ENCODE peak calls at places on chromosome 5, in four cellular contexts. A is bronchial epithelial cell, N is cardiac muscle cell, C is heart right ventricle. Q is an unnamed sample.

GRCh38 chr5:38104497-38105230 is 153.7 kb upstream of the EGFLAM start:
- DNase-seq in A (no peak), N (no peak), C (no peak), Q (no peak)

GRCh38 chr5:54007822-54008777 is 302.3 kb downstream of the ARL15 start:
- DNase-seq in A (peak), N (peak), C (no peak), Q (no peak)

GRCh38 chr5:54616031-54616430 is 98.5 kb downstream of the SNX18 start:
- DNase-seq in A (peak), N (peak), C (no peak), Q (peak)

GRCh38 chr5:131324311-131324710 is 60.5 kb downstream of the CDC42SE2 start:
- DNase-seq in A (no peak), N (peak), C (no peak), Q (no peak)

GRCh38 chr5:111680737-111681413 is 76.1 kb downstream of the NREP start:
- DNase-seq in A (peak), N (peak), C (peak), Q (peak)

GRCh38 chr5:173574983-173575382 is 41.5 kb downstream of the BOD1 start:
- DNase-seq in A (no peak), N (no peak), C (no peak), Q (no peak)

GRCh38 chr5:173794901-173795416 is 93.2 kb upstream of the CPEB4 start:
- DNase-seq in A (no peak), N (no peak), C (no peak), Q (no peak)

GRCh38 chr5:121967187-121967586 is 5.4 kb downstream of the SRFBP1 start:
- DNase-seq in A (peak), N (peak), C (no peak), Q (no peak)

GRCh38 chr5:2257326-2258244 is 374.9 kb upstream of the IRX4 start:
- DNase-seq in A (no peak), N (no peak), C (no peak), Q (peak)

GRCh38 chr5:90161399-90161798 is 248.2 kb downstream of the CETN3 start:
- DNase-seq in A (peak), N (peak), C (peak), Q (peak)

GRCh38 chr5:150601774-150602345 is 38.6 kb upstream of the SYNPO start:
- DNase-seq in A (no peak), N (no peak), C (no peak), Q (no peak)

GRCh38 chr5:90598300-90598699 is 39.7 kb downstream of the ADGRV1 start:
- DNase-seq in A (no peak), N (no peak), C (no peak), Q (no peak)

GRCh38 chr5:170573119-170573518 is 69.3 kb downstream of the KCNIP1 start:
- DNase-seq in A (no peak), N (no peak), C (no peak), Q (no peak)

GRCh38 chr5:166618555-166618954 is 1672.9 kb upstream of the WWC1 start:
- DNase-seq in A (no peak), N (no peak), C (no peak), Q (no peak)

GRCh38 chr5:179803651-179804598 is 2.7 kb downstream of the MGAT4B start:
- DNase-seq in A (no peak), N (no peak), C (no peak), Q (no peak)

GRCh38 chr5:113075019-113075418 is 98.4 kb downstream of the DCP2 start:
- DNase-seq in A (no peak), N (no peak), C (no peak), Q (no peak)

GRCh38 chr5:132459031-132459982 is 31.3 kb downstream of the IRF1 start:
- DNase-seq in A (no peak), N (peak), C (no peak), Q (peak)

GRCh38 chr5:103021310-103021709 is 98.6 kb downstream of the GIN1 start:
- DNase-seq in A (no peak), N (no peak), C (no peak), Q (no peak)

GRCh38 chr5:76245571-76245970 is 157.5 kb upstream of the IQGAP2 start:
- DNase-seq in A (no peak), N (no peak), C (no peak), Q (no peak)

GRCh38 chr5:95746194-95746593 is 15.1 kb downstream of the RHOBTB3 start:
- DNase-seq in A (no peak), N (no peak), C (no peak), Q (no peak)

DNA sequence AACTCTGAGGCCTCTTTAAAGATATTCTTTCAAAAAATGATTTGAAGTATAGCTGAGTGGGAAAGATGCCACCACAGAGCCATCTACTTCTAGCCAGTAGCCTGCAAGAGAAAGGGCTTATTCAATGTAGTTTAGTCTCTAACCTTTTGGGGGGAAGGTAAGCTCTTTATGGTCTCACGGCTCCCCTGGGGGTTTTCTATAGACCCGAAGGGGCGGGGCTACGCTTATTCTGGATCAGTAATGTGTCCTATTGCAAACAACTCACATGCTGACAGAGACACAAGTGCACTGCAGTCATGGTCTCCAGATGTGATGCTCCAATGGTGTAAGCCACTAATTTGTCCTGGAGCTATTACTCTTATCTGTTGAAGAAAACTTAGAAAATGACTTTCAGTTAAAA is 53.4 kb upstream of the RPS23 start:
- DNase-seq in A (no peak), N (no peak), C (no peak), Q (no peak)
- H3K4me3 ChIP-seq in A (no peak), N (no peak), C (no peak), Q (no peak)

GRCh38 chr5:79774855-79775237 is 85.2 kb downstream of the CMYA5 start:
- DNase-seq in A (no peak), N (no peak), C (no peak), Q (no peak)

GRCh38 chr5:79772651-79773050 is 83.0 kb downstream of the CMYA5 start:
- DNase-seq in A (no peak), N (no peak), C (no peak), Q (no peak)

GRCh38 chr5:79773612-79774011 is 84.0 kb downstream of the CMYA5 start:
- DNase-seq in A (no peak), N (no peak), C (no peak), Q (no peak)

GRCh38 chr5:79771387-79771786 is 81.8 kb downstream of the CMYA5 start:
- DNase-seq in A (no peak), N (no peak), C (no peak), Q (no peak)

DNA sequence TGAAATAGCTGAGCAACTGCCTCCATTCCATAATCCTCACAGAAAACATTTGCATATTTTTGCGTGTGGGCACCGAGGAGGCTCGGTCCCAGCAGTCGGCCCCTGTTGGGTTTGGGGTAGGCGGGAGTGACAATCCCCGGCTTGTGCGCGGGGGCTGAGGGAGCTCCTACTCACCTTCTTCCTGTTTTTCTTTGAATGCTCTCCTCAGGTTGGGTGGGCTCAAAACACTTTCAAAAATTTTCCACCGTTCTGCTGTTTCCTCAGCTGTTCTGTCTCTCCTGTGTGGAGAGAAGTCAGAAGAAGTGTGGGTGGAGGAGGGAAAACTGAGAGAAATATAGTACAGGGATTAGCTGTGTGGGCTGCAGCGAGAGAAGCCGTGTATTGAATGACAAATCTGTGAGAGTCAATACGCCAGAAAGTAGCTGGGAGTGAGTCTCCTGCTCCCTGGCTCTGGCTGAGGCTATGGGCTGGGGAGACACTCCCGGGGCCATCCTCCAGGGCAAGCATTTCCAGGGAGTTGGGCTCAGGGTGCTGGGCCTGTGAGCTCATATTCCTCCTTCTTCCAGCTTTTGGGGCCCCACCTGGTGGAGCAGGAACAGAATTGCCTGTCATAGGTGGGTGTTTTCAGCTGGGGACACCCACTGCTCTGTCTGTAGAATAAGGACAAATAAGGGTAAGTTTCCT is 84.7 kb downstream of the CMYA5 start:
- DNase-seq in A (peak), N (peak), C (no peak), Q (no peak)
- TF ChIP-seq CTCF in A (peak), N (peak), C (peak), Q (no peak)

DNA sequence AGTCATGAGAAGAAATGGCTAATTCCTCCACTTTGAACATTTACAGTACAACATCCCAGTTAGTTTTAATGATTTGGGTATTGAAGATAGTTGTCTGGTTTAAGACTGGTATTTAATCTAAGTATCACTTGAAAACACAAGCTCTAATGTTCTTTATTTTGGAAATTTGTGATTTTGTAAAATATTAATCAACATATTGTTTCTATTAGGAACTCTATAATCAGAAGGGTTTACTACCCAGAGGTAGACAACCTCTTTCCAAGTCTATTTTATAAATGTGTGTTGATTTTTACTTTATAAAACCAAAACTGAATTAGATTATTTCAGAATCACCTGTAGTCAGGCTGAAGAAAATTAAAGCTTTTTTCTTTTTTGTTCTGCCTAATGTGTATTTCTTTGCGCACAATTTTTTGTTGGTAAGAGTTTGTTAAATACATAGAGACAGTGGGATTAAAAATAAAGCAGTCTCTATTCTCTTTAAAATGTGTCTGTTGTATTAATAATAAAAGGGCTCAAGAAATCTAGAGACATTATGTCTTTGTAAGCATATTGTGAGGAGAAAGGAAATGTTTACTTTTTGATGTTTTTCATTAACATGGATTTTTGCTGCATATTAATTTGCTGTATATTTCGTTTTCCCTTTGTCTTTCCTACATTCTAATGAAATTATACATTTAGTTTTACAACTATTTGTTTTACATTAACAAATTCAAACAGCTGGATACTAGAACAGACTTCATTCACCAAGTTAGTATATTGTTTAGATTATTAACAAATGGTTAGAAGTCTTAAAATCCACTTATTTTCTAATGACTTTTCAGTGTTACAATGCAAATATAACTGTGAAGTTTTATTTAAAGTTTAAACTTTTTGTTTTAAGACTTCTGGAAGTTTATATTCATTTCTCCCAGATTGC is 3.8 kb upstream of the PURA start:
- DNase-seq in A (no peak), N (no peak), C (no peak), Q (no peak)
- H3K4me3 ChIP-seq in A (no peak), N (no peak), C (no peak), Q (no peak)

GRCh38 chr5:115417076-115417475 is 120.6 kb upstream of the CCDC112 start:
- DNase-seq in A (no peak), N (no peak), C (no peak), Q (no peak)

GRCh38 chr5:115414406-115415142 is 118.1 kb upstream of the CCDC112 start:
- DNase-seq in A (peak), N (peak), C (no peak), Q (peak)

GRCh38 chr5:115419794-115420585 is 123.5 kb upstream of the CCDC112 start:
- DNase-seq in A (peak), N (peak), C (no peak), Q (peak)

GRCh38 chr5:115418788-115419187 is 122.3 kb upstream of the CCDC112 start:
- DNase-seq in A (peak), N (no peak), C (no peak), Q (no peak)

DNA sequence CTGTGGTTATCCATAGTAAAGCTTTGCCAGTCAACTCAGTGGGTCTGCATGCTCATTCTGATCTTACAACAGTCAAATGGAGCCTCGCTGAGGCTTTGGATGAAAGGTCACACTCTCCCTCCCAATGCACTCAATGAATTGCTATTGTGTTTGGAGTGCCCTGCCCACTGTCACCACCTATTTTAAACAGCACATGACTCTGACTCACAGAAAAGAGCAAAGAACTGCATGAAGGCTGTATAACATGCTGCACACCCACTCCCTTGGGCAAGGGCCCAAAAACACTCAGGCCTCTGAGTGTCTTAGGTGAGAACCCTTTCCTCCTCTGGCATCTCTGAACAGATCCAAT is 118.7 kb upstream of the CCDC112 start:
- DNase-seq in A (peak), N (peak), C (no peak), Q (peak)
- TF ChIP-seq CTCF in A (no peak), N (no peak), C (no peak), Q (no peak)

DNA sequence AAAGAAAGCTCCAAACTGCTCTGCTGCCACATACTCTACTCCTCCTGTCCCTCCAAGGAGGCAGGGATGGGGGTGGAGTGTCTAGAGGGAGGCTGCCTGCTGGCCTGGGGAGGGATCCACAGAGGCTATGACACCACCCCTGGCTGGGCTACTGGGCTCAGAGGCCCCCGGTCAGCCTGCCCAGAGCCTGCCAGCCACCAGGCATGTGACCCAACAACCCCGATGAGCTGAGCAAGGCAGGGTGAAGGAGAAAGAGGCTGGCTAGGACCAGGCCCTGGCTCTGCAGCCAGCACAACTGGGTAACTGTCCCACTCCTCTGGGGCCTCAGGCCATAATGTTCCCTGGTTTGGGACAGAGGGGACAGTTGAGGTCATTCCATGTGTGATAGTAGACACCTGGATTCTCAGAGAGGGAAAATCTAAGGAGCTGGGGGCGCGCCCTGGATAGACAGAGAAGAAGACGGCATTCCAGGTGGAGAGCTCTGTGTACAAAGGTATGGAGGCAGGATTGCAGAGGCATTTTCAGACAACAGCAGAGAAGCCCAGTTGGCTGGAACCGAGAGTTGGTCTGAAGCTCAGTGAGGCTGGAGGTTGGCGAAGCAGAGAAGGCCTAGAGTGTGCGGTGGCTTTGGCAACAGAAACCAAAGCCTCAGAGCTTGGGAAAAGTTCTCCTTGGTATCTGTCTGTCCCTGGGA is 33.8 kb upstream of the IL17B start:
- DNase-seq in A (no peak), N (no peak), C (no peak), Q (no peak)
- H3K4me3 ChIP-seq in A (no peak), N (no peak), C (peak), Q (no peak)

Q was measured in lung.